ENCODE peak calls at places on chromosomes 16 and 17, in four cellular contexts. V is CD8-positive, alpha-beta T cell; B is cardiac fibroblast; E is sigmoid colon. X is an unnamed sample.
A peak's percentile ranks its signal among the peaks of the same experiment; 100 is the strongest.

GRCh38 chr17:61218438-61218837 is 181.2 kb upstream of the TBX2 start:
- DNase-seq in E (no peak), V (no peak), B (peak; percentile 47), X (no peak)

GRCh38 chr17:58283674-58284612 is 3.2 kb upstream of the MPO start:
- DNase-seq in E (peak; percentile 18), V (no peak), B (no peak), X (no peak)

GRCh38 chr16:7397901-7398300 is 65.3 kb downstream of the RBFOX1 start:
- DNase-seq in E (no peak), V (no peak), B (no peak), X (no peak)

GRCh38 chr17:59349178-59349577 is 17.7 kb downstream of the YPEL2 start:
- DNase-seq in B (no peak), E (no peak), V (no peak), X (no peak)

GRCh38 chr16:53636978-53637377 is 66.7 kb downstream of the RPGRIP1L start:
- DNase-seq in V (no peak), B (no peak), E (no peak), X (no peak)

GRCh38 chr16:77905356-77905920 is 116.9 kb upstream of the CLEC3A start:
- DNase-seq in B (no peak), E (no peak), V (no peak), X (no peak)

GRCh38 chr16:2156025-2156848 is 655 bp downstream of the TRAF7 start:
- DNase-seq in B (peak; percentile 76), E (no peak), V (no peak), X (no peak)

GRCh38 chr17:59406808-59407381 is 75.4 kb downstream of the YPEL2 start:
- DNase-seq in E (no peak), V (no peak), B (peak; percentile 74), X (no peak)

GRCh38 chr16:15639061-15639568 is 3.8 kb downstream of the MARF1 start:
- DNase-seq in E (no peak), B (no peak), V (peak; percentile 25), X (no peak)

GRCh38 chr17:27239584-27239983 is 54.3 kb upstream of the WSB1 start:
- DNase-seq in E (no peak), B (no peak), V (no peak), X (no peak)

GRCh38 chr16:80317132-80318098 is 223.4 kb upstream of the DYNLRB2 start:
- DNase-seq in B (peak; percentile 1), V (no peak), E (no peak), X (no peak)

GRCh38 chr17:9924735-9925191 is 19.7 kb upstream of the RCVRN start:
- DNase-seq in V (peak; percentile 11), E (no peak), B (peak; percentile 78), X (peak; percentile 76)

GRCh38 chr17:15255713-15256454 is 9.2 kb downstream of the PMP22 start:
- DNase-seq in V (no peak), B (no peak), E (no peak), X (no peak)

GRCh38 chr16:66916518-66916917 is 2.2 kb downstream of the CDH16 start:
- DNase-seq in V (no peak), B (no peak), E (no peak), X (no peak)

GRCh38 chr16:53745126-53745525 is 41.2 kb downstream of the FTO start:
- DNase-seq in B (peak; percentile 59), E (no peak), V (no peak), X (no peak)

GRCh38 chr17:82520041-82520910 is 744 bp downstream of the FOXK2 start:
- DNase-seq in V (peak; percentile 41), B (peak; percentile 32), E (peak; percentile 71), X (peak; percentile 68)

GRCh38 chr16:15494231-15494630 is 59.8 kb downstream of the BMERB1 start:
- DNase-seq in E (no peak), B (no peak), V (no peak), X (no peak)

GRCh38 chr16:10571354-10571753 is 9.0 kb downstream of the EMP2 start:
- DNase-seq in B (no peak), E (no peak), V (no peak), X (no peak)

GRCh38 chr17:45851022-45851421 is 6.3 kb downstream of the SPPL2C start:
- DNase-seq in E (no peak), V (no peak), B (no peak), X (no peak)

GRCh38 chr17:28570716-28571254 is 539 bp downstream of the PIGS start:
- DNase-seq in E (peak; percentile 73), V (peak; percentile 49), B (no peak), X (peak; percentile 56)

GRCh38 chr16:75789237-75789636 is 62.9 kb upstream of the CPHXL start:
- DNase-seq in E (no peak), V (no peak), B (peak; percentile 64), X (peak; percentile 61)

GRCh38 chr16:88810166-88810867 is 1.4 kb downstream of the APRT start:
- DNase-seq in E (no peak), B (no peak), V (no peak), X (no peak)

GRCh38 chr17:60135160-60135950 is 14.4 kb upstream of the CA4 start:
- DNase-seq in E (peak; percentile 93), V (peak; percentile 71), B (peak; percentile 91), X (peak; percentile 97)

GRCh38 chr16:86707581-86707980 is 129.2 kb downstream of the FOXL1 start:
- DNase-seq in V (no peak), E (peak; percentile 47), B (no peak), X (no peak)

GRCh38 chr17:81641825-81642489 is 5.0 kb downstream of the TSPAN10 start:
- DNase-seq in B (peak; percentile 30), V (no peak), E (no peak), X (no peak)

GRCh38 chr17:48970224-48970623 is 1.8 kb upstream of the GIP start:
- DNase-seq in B (peak; percentile 69), V (no peak), E (peak; percentile 47), X (no peak)

GRCh38 chr17:76538941-76539340 is 903 bp upstream of the PRCD start:
- DNase-seq in E (no peak), V (no peak), B (no peak), X (no peak)

GRCh38 chr16:81686391-81687182 is 92.5 kb upstream of the PLCG2 start:
- DNase-seq in V (no peak), E (no peak), B (peak; percentile 46), X (no peak)

GRCh38 chr17:34254146-34254545 is 939 bp upstream of the CCL2 start:
- DNase-seq in E (no peak), B (peak; percentile 91), V (no peak), X (no peak)

GRCh38 chr17:68195667-68196393 is 52.0 kb upstream of the AMZ2 start:
- DNase-seq in B (no peak), E (no peak), V (no peak), X (no peak)

GRCh38 chr17:21263351-21263750 is 10.1 kb upstream of the NATD1 start:
- DNase-seq in V (no peak), E (no peak), B (peak; percentile 39), X (no peak)

GRCh38 chr17:22507823-22508222 is 815.5 kb downstream of the KCNJ18 start:
- DNase-seq in B (no peak), V (no peak), E (no peak), X (no peak)

GRCh38 chr17:44257815-44258750 is 9.9 kb downstream of the SLC4A1 start:
- DNase-seq in V (no peak), B (no peak), E (no peak), X (no peak)

GRCh38 chr16:74275031-74275636 is 21.5 kb upstream of the PSMD7 start:
- DNase-seq in V (no peak), B (peak; percentile 42), E (no peak), X (no peak)

GRCh38 chr16:25734473-25735100 is 42.8 kb downstream of the HS3ST4 start:
- DNase-seq in E (no peak), V (no peak), B (no peak), X (no peak)

GRCh38 chr16:25730396-25730795 is 38.6 kb downstream of the HS3ST4 start:
- DNase-seq in V (no peak), E (no peak), B (no peak), X (no peak)

DNA sequence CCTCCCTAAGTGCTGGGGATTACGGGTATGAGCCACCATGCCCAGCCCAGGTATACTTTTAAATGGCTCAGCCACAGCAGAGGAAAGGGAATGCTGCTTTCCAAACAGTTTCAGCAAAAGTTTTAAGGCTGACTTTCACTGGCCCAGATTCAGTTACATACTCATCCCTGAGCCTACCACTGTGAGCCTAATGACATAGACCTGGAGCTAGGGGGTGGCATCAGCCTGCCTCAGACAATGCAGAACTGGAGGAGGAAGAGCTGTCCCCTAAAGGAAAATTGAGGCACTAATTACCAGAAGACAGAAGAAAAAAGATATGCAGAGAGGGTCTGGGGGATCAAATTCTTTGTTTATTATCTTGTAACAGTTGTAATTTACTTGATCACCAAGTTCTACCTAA is 43.9 kb downstream of the HS3ST4 start:
- DNase-seq in B (no peak), E (no peak), V (no peak), X (no peak)
- TF ChIP-seq CTCF in B (no peak), E (no peak), V (no peak), X (no peak)

GRCh38 chr17:4968166-4968915 is 724 bp upstream of the SPAG7 start:
- DNase-seq in E (no peak), V (peak; percentile 30), B (no peak), X (peak; percentile 40)
- TF ChIP-seq CTCF in E (no peak), V (no peak), B (no peak), X (no peak)

GRCh38 chr17:17741346-17742023 is 60.2 kb downstream of the RAI1 start:
- DNase-seq in B (peak; percentile 44), V (no peak), E (no peak), X (no peak)
- TF ChIP-seq CTCF in B (no peak), V (no peak), E (no peak), X (no peak)

DNA sequence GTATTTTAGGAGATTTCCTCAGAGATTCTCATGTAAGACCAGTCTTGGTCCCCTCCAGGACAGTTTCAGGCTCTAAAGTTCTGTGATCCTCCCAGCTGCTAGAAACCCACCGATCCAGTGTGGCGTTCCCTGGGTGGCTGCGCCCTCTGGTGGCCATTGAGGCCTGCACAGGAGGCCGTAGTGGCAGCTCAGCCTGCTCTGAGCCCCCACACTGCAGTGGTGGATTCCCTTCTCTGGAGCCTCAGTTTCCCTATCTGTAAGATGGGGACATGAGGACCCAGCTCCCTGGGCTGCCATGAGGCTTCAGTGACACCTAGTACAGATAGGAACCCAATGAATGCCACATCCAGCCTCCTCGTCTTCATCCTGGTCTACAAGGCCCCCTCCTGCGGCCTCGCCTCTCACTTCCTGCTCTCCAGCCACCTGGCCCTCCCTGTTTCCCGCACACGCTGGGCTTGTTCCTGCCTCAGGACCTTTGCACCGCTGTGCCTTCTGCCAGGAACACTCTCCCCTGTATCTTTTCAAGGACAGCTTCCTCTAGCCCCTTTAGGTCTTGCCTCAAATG is 16.5 kb downstream of the CCDC102A start:
- DNase-seq in B (peak; percentile 77), V (peak; percentile 88), E (peak; percentile 88), X (peak; percentile 95)
- TF ChIP-seq CTCF in B (peak; percentile 99), V (peak; percentile 94), E (peak; percentile 77), X (peak; percentile 99)

DNA sequence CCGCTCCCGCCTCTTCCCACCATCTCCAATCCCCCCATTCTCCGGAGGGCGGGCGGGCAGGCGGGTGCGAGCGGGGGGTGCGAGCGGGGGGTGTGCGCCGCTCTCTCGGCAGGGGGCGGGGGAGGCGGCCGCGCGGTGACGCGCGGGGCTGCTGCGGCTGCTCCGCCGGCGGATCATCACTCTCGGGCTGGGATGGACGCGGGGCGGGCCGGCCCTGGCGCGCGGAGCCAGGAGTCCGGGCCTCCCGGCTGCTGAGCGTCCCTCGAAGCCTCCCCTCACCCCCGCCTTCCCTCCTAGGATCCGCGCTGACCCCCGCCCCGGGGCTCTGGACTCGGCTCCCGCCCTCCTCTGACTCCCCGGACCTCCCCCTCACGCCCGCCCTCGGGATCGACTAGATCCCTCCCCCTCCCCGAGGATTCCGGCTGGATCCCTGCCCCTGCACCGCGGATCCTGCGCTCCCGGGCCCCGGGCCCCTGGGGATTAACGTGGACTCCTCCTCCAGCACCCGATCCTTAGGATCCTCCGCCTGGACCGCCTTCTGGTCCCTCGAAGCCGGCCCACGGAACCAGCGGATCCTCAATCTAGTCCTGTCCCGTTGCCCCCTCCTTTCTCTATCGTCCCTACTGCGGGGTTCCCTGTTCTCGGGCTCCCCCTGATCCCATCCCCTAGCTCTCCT is 978 bp upstream of the TMEM256 start:
- DNase-seq in B (peak; percentile 26), V (peak; percentile 77), E (peak; percentile 90), X (peak; percentile 81)
- TF ChIP-seq CTCF in B (no peak), V (no peak), E (no peak), X (no peak)

X was measured in GM13977.